ENCODE peak calls at places on chromosomes 12 and 14, in seven cellular contexts. H is lower lobe of right lung, W is Peyer's patch, I is uterus, V is upper lobe of right lung, X is heart left ventricle, G is psoas muscle. K is an unnamed sample. For H3K36me3, the result is how much of the 10 kb centered on the place peaks cover.

GRCh38 chr12:96436366-96437295 is 36.4 kb upstream of the CDK17 start:
- DNase-seq in V (no peak), W (no peak), G (no peak), I (no peak), H (no peak), X (no peak), K (no peak)

GRCh38 chr14:22838631-22839041 is 2.3 kb downstream of the MMP14 start:
- DNase-seq in W (no peak), G (no peak), H (peak), V (no peak), I (peak), X (no peak), K (no peak)

GRCh38 chr12:16385779-16386646 is 38.6 kb downstream of the MGST1 start:
- DNase-seq in H (no peak), G (no peak), I (peak), V (no peak), W (no peak), X (no peak), K (no peak)

GRCh38 chr14:105495990-105496830 is 5.2 kb downstream of the TEDC1 start:
- DNase-seq in W (no peak), H (peak), G (no peak), X (no peak), V (peak), I (no peak), K (no peak)

GRCh38 chr12:45707241-45707857 is 22.2 kb upstream of the ARID2 start:
- DNase-seq in G (no peak), H (no peak), X (no peak), W (no peak), I (no peak), V (no peak), K (no peak)

GRCh38 chr12:57008113-57008687 is 1.9 kb upstream of the ZBTB39 start:
- DNase-seq in V (no peak), X (no peak), G (no peak), W (no peak), H (no peak), I (no peak), K (no peak)

GRCh38 chr14:93011650-93012317 is 88.8 kb downstream of the CHGA start:
- DNase-seq in I (no peak), H (no peak), V (no peak), W (peak), G (no peak), X (no peak), K (no peak)

GRCh38 chr12:108193922-108194321 is 64.8 kb downstream of the WSCD2 start:
- DNase-seq in I (peak), H (no peak), W (peak), G (no peak), V (no peak), X (no peak), K (no peak)

GRCh38 chr14:64706119-64706465 is 1.9 kb downstream of the PLEKHG3 start:
- DNase-seq in G (no peak), V (no peak), W (peak), X (no peak), H (no peak), I (no peak), K (no peak)

GRCh38 chr12:122964439-122965257 is 1.6 kb downstream of the ABCB9 start:
- DNase-seq in H (no peak), V (no peak), G (no peak), W (no peak), X (no peak), I (no peak), K (no peak)

GRCh38 chr12:84920331-84920730 is 7.7 kb upstream of the SLC6A15 start:
- DNase-seq in G (no peak), H (no peak), I (no peak), V (no peak), X (no peak), W (no peak), K (no peak)

GRCh38 chr12:102371177-102371576 is 109.2 kb downstream of the IGF1 start:
- DNase-seq in W (no peak), X (no peak), V (no peak), H (no peak), G (no peak), I (no peak), K (no peak)

GRCh38 chr14:81247271-81247766 is 26.6 kb upstream of the GTF2A1 start:
- DNase-seq in W (no peak), V (no peak), I (no peak), G (no peak), X (peak), H (no peak), K (no peak)

GRCh38 chr12:72146495-72146894 is 125.7 kb upstream of the TRHDE start:
- DNase-seq in H (no peak), W (no peak), V (no peak), G (no peak), I (no peak), X (no peak), K (no peak)

GRCh38 chr14:98766818-98767217 is 505.2 kb downstream of the BCL11B start:
- DNase-seq in X (no peak), H (no peak), I (no peak), G (no peak), V (no peak), W (no peak), K (no peak)

GRCh38 chr12:9325513-9325912 is 117.3 kb upstream of the PZP start:
- DNase-seq in W (no peak), G (no peak), V (no peak), X (no peak), H (no peak), I (no peak), K (no peak)

GRCh38 chr12:12356467-12356885 is 402 bp upstream of the BORCS5 start:
- DNase-seq in H (no peak), X (no peak), I (no peak), W (no peak), G (no peak), V (no peak), K (no peak)
- TF ChIP-seq CTCF in H (no peak), X (no peak), I (no peak), W (no peak), G (no peak), V (no peak), K (no peak)

DNA sequence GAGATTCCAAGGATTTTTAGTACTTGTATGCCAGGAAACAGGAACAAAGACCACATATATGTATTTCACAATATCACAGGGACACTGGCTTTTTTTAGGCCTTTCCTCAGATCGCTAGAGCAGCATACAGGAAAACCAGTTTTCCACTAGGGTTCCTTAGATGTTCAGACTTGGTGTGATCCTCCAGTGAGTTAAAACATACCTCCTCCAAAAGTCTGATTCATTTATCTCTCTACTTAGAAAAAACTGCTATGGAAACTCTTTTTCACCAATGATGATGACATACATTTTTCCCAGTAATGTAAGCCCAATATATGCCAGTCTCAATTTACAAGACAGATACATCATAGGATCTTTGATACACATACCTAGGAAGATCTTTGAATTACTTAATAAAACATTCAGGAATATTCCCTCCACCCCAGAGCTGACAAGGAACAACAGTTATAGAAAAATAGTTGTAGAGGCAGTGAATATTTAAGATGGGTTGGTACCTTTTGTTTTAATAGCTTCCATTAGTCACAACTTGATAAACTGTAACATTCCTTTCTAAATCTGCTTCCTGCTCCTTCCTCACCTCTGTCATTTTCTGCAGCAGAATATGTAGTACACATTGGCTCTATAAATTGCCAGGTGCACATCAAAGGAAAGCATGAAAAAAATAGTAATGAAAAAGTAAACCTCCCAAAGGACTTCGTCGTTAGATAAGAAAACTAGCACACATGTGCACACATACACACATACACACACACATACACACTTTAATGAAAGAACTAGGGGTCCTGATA is 27.5 kb downstream of the BCAT1 start:
- DNase-seq in W (no peak), H (no peak), X (no peak), V (no peak), G (no peak), I (no peak), K (no peak)
- H3K36me3 ChIP-seq in W (under half), H (under half), X (under half), V (under half), G (under half), I (under half), K (under half)

GRCh38 chr12:14514946-14515345 is 52.7 kb downstream of the PLBD1 start:
- DNase-seq in X (no peak), G (no peak), W (no peak), V (no peak), I (no peak), H (no peak), K (no peak)

GRCh38 chr12:14510574-14510973 is 57.1 kb downstream of the PLBD1 start:
- DNase-seq in X (no peak), V (no peak), G (no peak), W (no peak), H (no peak), I (no peak), K (no peak)

DNA sequence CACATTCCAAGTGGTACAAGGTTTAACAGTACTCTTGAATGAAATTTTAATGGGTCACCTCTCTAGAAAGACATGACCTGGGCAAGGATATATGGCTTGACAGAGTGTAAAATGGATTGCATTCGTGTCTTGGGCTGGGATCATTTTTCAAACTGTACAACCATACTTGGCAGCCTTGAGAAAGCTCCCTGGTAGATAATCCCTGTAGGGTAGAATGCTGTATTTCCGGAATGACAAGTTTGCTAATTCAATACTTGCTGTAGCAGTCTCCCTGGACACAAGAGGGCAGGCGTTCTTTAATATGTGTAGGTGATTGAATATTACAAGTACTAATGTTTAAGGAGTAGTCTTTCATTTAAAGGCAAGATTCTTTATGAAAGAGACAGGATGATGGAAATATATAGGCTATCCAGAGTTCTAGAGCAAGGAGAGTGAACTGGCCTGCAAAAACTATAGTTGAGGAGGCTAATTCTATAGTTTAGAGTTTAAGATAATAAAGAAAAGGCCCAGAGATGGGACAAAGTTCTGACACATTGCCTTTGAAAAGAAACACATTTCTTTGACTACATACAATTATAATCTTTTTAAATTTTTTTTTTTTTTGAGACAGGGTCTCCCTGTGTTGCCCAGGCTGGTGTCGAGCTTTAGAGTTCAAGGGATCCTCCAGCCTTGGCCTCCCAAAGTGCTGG is 53.4 kb downstream of the PLBD1 start:
- DNase-seq in I (no peak), H (no peak), G (no peak), W (peak), X (peak), V (no peak), K (no peak)
- TF ChIP-seq CTCF in I (no peak), H (peak), G (peak), W (peak), X (peak), V (peak), K (no peak)

GRCh38 chr12:30974746-30975500 is 48.4 kb downstream of the TSPAN11 start:
- DNase-seq in I (no peak), V (no peak), G (no peak), X (no peak), W (no peak), H (no peak), K (no peak)
- H3K36me3 ChIP-seq in I (under half), V (under half), G (under half), X (under half), W (under half), H (under half), K (under half)

DNA sequence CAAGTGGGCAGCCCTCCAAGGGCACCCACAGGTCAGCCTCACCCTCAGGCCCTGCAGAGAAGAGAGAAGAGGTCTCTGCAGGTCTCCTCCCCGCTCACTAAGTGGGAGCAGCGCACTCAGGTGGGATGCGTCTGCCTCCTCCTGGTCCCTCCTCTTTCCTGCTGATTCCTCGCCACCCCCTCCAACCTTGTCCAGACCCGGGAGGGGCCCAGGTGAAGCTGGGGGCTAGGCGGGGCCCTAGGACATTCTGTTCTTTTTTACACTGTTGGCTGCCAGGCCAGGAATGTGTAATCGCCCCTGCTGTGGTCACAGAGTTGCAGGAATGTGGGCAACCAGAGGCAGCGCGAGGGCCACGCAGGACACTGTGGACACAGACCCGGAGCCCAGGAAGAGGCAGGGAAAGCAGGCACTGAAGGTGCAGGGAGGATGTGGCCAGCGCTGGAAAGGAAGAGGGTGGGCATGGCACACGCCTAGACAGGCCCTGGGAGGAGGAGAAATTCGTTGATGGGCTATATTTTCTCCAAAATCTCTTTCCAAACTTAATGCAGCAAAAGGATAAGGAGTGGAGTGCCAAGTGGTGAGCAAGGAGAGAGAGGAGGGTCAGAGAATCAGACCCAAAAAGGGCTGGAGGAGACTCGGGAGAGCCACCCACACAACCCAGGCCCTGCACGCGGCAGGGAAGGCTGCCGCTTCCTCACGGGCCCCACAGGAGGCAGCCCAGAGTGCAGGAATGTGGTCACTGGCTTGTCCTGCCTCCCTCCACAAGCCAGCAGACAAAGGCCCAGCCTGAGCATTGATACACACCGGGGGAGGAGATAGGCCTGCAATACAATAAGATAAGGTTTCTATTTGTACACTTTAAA is 947 bp upstream of the SCNN1A start:
- DNase-seq in V (peak), H (peak), W (peak), I (peak), G (peak), X (peak), K (peak)
- TF ChIP-seq CTCF in V (peak), H (peak), W (peak), I (peak), G (peak), X (peak), K (peak)

DNA sequence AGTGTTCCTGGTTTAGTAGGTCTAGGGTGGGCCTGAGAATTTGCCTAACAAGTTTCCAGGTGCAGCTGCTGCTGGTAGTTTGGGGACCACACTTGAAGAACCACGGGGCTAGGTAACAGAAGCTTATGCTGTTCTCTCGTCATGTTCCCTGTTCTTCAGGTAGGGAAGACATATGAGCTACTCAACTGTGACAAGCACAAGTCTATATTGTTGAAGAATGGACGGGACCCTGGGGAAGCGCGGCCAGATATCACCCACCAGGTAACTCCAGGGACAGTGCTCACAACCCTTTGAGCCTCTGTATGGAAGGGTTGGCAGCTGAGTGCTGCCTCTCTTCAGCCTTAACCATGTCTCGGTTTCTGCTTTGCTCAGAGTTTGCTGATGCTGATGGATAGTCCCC is 3.5 kb downstream of the EMG1 start:
- DNase-seq in I (no peak), W (no peak), V (no peak), G (no peak), H (no peak), X (no peak), K (no peak)
- H3K36me3 ChIP-seq in I (under half), W (under half), V (half or more), G (under half), H (half or more), X (under half), K (under half)

DNA sequence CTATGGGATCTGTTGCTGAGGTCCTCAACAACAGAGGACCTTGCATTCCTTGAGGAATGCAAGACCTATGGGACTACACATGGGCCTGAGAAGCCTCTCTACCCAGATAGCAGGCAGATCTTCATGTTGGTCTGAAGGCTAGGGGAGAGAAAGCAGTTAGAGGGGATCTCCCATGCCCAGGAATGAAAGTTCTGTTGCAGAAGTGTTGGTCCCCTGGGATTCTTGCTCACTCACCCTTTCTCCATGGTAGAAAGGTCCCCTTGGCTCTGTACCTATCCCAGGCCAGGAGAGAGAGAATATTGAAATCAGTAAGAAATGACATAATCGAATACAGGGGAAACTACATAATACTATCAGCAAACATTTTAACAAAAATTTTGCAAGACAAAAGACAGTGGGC is 16.5 kb upstream of the KLRC1 start:
- DNase-seq in W (no peak), V (no peak), H (no peak), G (no peak), I (no peak), X (no peak), K (no peak)
- TF ChIP-seq CTCF in W (no peak), V (no peak), H (no peak), G (no peak), I (no peak), X (no peak), K (no peak)